ENCODE peak calls at places on chromosome 7, in ten cellular contexts. X is aorta; M is Peyer's patch; U is cardiac muscle cell; F is right cardiac atrium; R is PC-3; B is BE2C; W is heart right ventricle; O is CD8-positive, alpha-beta T cell; N is HCT116. I is an unnamed sample. For H3K4me1, the result is how much of the 10 kb centered on the place peaks cover.

GRCh38 chr7:45162311-45162845 is 4.8 kb downstream of the RAMP3 start:
- DNase-seq in X (peak), M (no peak), U (no peak), F (peak), R (no peak), B (no peak), W (no peak), O (no peak), N (no peak), I (no peak)

GRCh38 chr7:55964802-55965470 is 551 bp downstream of the NIPSNAP2 start:
- DNase-seq in X (peak), M (peak), U (peak), F (peak), R (peak), B (peak), W (peak), O (peak), N (peak), I (peak)

GRCh38 chr7:158754746-158755444 is 50.3 kb upstream of the NCAPG2 start:
- DNase-seq in X (no peak), M (no peak), U (peak), F (no peak), R (peak), B (no peak), W (no peak), O (no peak), N (no peak), I (no peak)

GRCh38 chr7:47601881-47602249 is 20.0 kb upstream of the TNS3 start:
- DNase-seq in X (no peak), M (no peak), U (no peak), F (no peak), R (no peak), B (no peak), W (no peak), O (no peak), N (no peak), I (no peak)

GRCh38 chr7:24825931-24826661 is 68.8 kb upstream of the GSDME start:
- DNase-seq in X (no peak), M (peak), U (peak), F (no peak), R (peak), B (no peak), W (no peak), O (peak), N (peak), I (peak)

GRCh38 chr7:152647-153046 is 39.7 kb upstream of the FAM20C start:
- DNase-seq in X (peak), M (peak), U (no peak), F (no peak), R (no peak), B (no peak), W (no peak), O (no peak), N (no peak), I (no peak)

GRCh38 chr7:29391262-29391661 is 172.4 kb upstream of the PRR15 start:
- DNase-seq in X (no peak), M (no peak), U (no peak), F (no peak), R (no peak), B (no peak), W (no peak), O (no peak), N (no peak), I (no peak)

GRCh38 chr7:42126475-42127231 is 110.4 kb downstream of the GLI3 start:
- DNase-seq in X (no peak), M (no peak), U (no peak), F (no peak), R (no peak), B (no peak), W (no peak), O (no peak), N (no peak), I (no peak)

GRCh38 chr7:75575488-75576112 is 83.5 kb downstream of the SPDYE5 start:
- DNase-seq in X (no peak), M (no peak), U (no peak), F (no peak), R (no peak), B (peak), W (no peak), O (no peak), N (no peak), I (no peak)

GRCh38 chr7:94971051-94971867 is 63.9 kb downstream of the PPP1R9A start:
- DNase-seq in X (no peak), M (no peak), U (no peak), F (no peak), R (peak), B (no peak), W (no peak), O (no peak), N (no peak), I (no peak)

GRCh38 chr7:116495737-116496136 is 3.8 kb upstream of the CAV2 start:
- DNase-seq in X (no peak), M (no peak), U (peak), F (no peak), R (peak), B (no peak), W (no peak), O (no peak), N (no peak), I (no peak)

GRCh38 chr7:153091477-153091876 is 331.9 kb downstream of the ACTR3B start:
- DNase-seq in X (no peak), M (no peak), U (no peak), F (no peak), R (no peak), B (no peak), W (no peak), O (no peak), N (no peak), I (no peak)

GRCh38 chr7:47479821-47480575 is 101.9 kb downstream of the TNS3 start:
- DNase-seq in X (no peak), M (no peak), U (no peak), F (no peak), R (no peak), B (no peak), W (no peak), O (no peak), N (no peak), I (no peak)

GRCh38 chr7:25272265-25272664 is 44.0 kb upstream of the NPVF start:
- DNase-seq in X (no peak), M (no peak), U (no peak), F (no peak), R (no peak), B (no peak), W (no peak), O (no peak), N (no peak), I (no peak)

GRCh38 chr7:29839302-29839701 is 33.0 kb downstream of the WIPF3 start:
- DNase-seq in X (peak), M (no peak), U (peak), F (peak), R (no peak), B (no peak), W (peak), O (no peak), N (no peak), I (no peak)

GRCh38 chr7:51243631-51244030 is 73.0 kb downstream of the COBL start:
- DNase-seq in X (no peak), M (peak), U (no peak), F (no peak), R (no peak), B (no peak), W (no peak), O (no peak), N (no peak), I (no peak)

GRCh38 chr7:6271694-6272371 is 591 bp downstream of the CYTH3 start:
- DNase-seq in X (peak), M (peak), U (no peak), F (peak), R (no peak), B (peak), W (peak), O (peak), N (no peak), I (peak)

GRCh38 chr7:130595986-130596385 is 72.6 kb downstream of the COPG2 start:
- DNase-seq in X (no peak), M (no peak), U (peak), F (peak), R (no peak), B (peak), W (peak), O (no peak), N (no peak), I (no peak)

GRCh38 chr7:22348379-22348778 is 8.6 kb downstream of the RAPGEF5 start:
- DNase-seq in X (no peak), M (no peak), U (no peak), F (no peak), R (peak), B (no peak), W (no peak), O (no peak), N (no peak), I (no peak)

GRCh38 chr7:132199626-132200025 is 376.6 kb downstream of the PLXNA4 start:
- DNase-seq in X (no peak), M (no peak), U (no peak), F (no peak), R (no peak), B (no peak), W (no peak), O (no peak), N (no peak), I (no peak)

GRCh38 chr7:99238558-99239341 is 30.8 kb upstream of the KPNA7 start:
- DNase-seq in X (peak), M (no peak), U (no peak), F (no peak), R (no peak), B (no peak), W (no peak), O (no peak), N (no peak), I (no peak)

GRCh38 chr7:48255046-48255445 is 83.8 kb downstream of the ABCA13 start:
- DNase-seq in X (no peak), M (no peak), U (peak), F (no peak), R (no peak), B (no peak), W (no peak), O (no peak), N (no peak), I (no peak)

GRCh38 chr7:134943785-134944400 is 42.4 kb upstream of the AGBL3 start:
- DNase-seq in X (no peak), M (no peak), U (peak), F (no peak), R (peak), B (no peak), W (no peak), O (no peak), N (peak), I (peak)

GRCh38 chr7:119270644-119271043 is 1002.3 kb upstream of the KCND2 start:
- DNase-seq in X (no peak), M (no peak), U (no peak), F (no peak), R (peak), B (no peak), W (no peak), O (no peak), N (no peak), I (no peak)

GRCh38 chr7:17558558-17559332 is 260.3 kb downstream of the AHR start:
- DNase-seq in X (no peak), M (no peak), U (no peak), F (no peak), R (peak), B (no peak), W (no peak), O (no peak), N (no peak), I (peak)

GRCh38 chr7:140594131-140594691 is 46.4 kb downstream of the DENND2A start:
- DNase-seq in X (no peak), M (no peak), U (no peak), F (peak), R (no peak), B (no peak), W (peak), O (no peak), N (no peak), I (no peak)

GRCh38 chr7:28596245-28596935 is 184.1 kb downstream of the CREB5 start:
- DNase-seq in X (no peak), M (no peak), U (peak), F (no peak), R (no peak), B (no peak), W (no peak), O (no peak), N (no peak), I (no peak)

GRCh38 chr7:24152356-24152755 is 131.6 kb upstream of the NPY start:
- DNase-seq in X (no peak), M (no peak), U (no peak), F (no peak), R (peak), B (no peak), W (no peak), O (no peak), N (no peak), I (peak)

GRCh38 chr7:101519324-101520017 is 109.6 kb downstream of the MYL10 start:
- DNase-seq in X (no peak), M (no peak), U (peak), F (no peak), R (peak), B (no peak), W (no peak), O (no peak), N (no peak), I (no peak)

GRCh38 chr7:73773700-73774517 is 3.8 kb upstream of the CLDN3 start:
- DNase-seq in X (peak), M (peak), U (no peak), F (no peak), R (no peak), B (no peak), W (no peak), O (no peak), N (no peak), I (peak)

GRCh38 chr7:99083068-99083651 is 60.7 kb downstream of the SMURF1 start:
- DNase-seq in X (no peak), M (no peak), U (peak), F (no peak), R (peak), B (no peak), W (no peak), O (no peak), N (no peak), I (no peak)

GRCh38 chr7:47513741-47514241 is 68.1 kb downstream of the TNS3 start:
- DNase-seq in X (no peak), M (no peak), U (peak), F (peak), R (peak), B (no peak), W (no peak), O (no peak), N (no peak), I (peak)

GRCh38 chr7:106871793-106872571 is 6.9 kb downstream of the PIK3CG start:
- DNase-seq in X (no peak), M (no peak), U (no peak), F (no peak), R (no peak), B (no peak), W (no peak), O (no peak), N (no peak), I (no peak)
- H3K4me1 ChIP-seq in X (under half), M (under half), U (under half), F (under half), R (under half), B (under half), W (under half), O (under half), N (under half), I (under half)

DNA sequence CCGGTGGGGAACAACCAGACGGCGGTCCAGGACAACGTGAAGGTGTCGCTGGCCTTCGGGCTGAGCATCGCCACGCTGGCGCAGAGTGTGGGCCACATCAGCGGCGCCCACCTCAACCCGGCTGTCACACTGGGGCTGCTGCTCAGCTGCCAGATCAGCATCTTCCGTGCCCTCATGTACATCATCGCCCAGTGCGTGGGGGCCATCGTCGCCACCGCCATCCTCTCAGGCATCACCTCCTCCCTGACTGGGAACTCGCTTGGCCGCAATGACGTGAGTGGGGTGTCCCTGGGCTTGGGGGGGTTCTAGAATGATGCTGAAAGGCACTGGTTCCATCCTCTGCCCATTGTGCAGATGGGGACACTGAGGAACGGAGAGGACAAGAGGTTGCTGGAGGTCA is 368 bp downstream of the AQP1 start:
- DNase-seq in X (no peak), M (no peak), U (no peak), F (peak), R (no peak), B (no peak), W (no peak), O (no peak), N (no peak), I (no peak)
- H3K4me3 ChIP-seq in X (peak), M (peak), U (no peak), F (peak), R (no peak), B (no peak), W (peak), O (no peak), N (no peak), I (peak)

DNA sequence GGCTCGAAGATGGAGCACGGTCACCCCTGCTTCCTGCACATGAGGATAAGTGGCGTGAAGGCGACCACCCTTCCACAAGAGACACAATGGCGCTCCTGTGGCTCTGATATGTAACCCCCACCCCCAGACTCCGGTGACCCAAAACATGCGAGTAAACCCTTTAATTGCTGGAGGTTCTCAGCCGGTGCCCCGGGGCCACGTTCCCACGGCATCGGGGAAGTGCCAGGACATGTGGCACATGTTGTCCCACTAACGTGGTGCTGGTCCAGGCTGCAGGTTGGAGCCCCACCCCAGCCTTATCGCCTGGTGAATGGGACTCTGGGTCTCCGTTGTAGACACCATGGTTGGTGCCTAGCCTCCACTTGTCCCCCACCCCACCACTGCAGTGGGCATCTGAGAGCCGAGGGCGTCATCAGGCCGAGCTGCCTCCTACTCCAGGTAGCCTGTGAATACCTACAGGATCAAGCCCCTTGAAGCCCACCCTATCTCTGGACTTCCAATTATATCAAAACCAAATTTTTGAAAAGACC is 132.8 kb downstream of the PRKAG2 start:
- DNase-seq in X (no peak), M (no peak), U (no peak), F (peak), R (no peak), B (no peak), W (no peak), O (no peak), N (no peak), I (no peak)
- H3K4me1 ChIP-seq in X (under half), M (under half), U (under half), F (under half), R (under half), B (under half), W (under half), O (under half), N (under half), I (under half)

GRCh38 chr7:155205368-155206285 is 92.1 kb upstream of the INSIG1 start:
- DNase-seq in X (peak), M (peak), U (peak), F (peak), R (peak), B (peak), W (peak), O (peak), N (peak), I (peak)
- H3K4me3 ChIP-seq in X (no peak), M (peak), U (no peak), F (peak), R (peak), B (no peak), W (peak), O (peak), N (peak), I (no peak)

DNA sequence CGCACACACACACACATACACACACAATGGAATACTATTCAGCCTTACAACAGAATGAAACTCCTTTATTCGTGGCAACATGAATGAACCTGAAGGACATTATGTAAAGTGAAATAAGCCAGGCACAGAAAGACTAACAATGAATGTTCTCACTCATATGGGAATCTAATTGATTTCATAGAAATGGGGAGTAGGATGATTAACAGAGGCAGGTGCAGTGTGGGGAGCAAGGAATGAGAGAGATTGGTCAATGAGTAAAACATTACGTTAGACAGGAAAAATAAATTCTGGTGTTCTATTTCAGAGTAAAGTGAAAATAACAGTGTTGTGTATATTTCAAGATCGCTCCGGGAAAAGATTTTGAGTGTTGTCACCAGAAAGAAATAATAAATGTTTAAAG is 694.5 kb downstream of the NXPH1 start:
- DNase-seq in X (no peak), M (no peak), U (no peak), F (no peak), R (no peak), B (no peak), W (no peak), O (no peak), N (no peak), I (no peak)
- H3K4me1 ChIP-seq in X (under half), M (under half), U (under half), F (under half), R (under half), B (under half), W (under half), O (under half), N (under half), I (under half)

DNA sequence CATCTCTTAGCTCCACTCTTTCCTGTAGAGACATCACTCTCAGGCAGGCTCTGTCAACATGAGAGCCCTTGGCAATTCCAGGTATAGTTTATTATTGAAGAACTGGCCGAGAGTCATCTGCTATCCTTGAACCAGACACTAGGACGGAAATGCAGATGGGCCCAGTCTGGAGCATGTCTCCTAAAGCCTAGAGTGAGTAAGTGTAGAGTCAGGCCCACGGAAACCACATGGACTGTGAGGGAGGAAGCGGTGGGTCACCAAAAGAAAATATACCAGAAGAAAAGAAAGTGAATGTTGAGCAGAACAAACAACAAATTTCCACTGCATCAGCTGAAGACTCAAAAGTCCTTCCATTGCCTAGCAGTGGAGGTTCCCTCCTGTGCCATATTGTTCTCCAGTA is 15.7 kb upstream of the RELN start:
- DNase-seq in X (no peak), M (no peak), U (no peak), F (no peak), R (peak), B (no peak), W (no peak), O (no peak), N (no peak), I (no peak)
- H3K4me3 ChIP-seq in X (no peak), M (no peak), U (no peak), F (no peak), R (no peak), B (no peak), W (no peak), O (no peak), N (no peak), I (no peak)

I was measured in small intestine.